ENCODE peak calls at places on chromosomes 7 and 10, in ten cellular contexts. W is left lung; C is fibroblast of lung; I is cardiac muscle cell; E is OCI-LY7; N is body of pancreas; Q is stomach; G is CD8-positive, alpha-beta T cell; V is WERI-Rb-1; J is pancreas. P is an unnamed sample.

GRCh38 chr7:13724631-13725566 is 264.6 kb downstream of the ETV1 start:
- DNase-seq in W (no peak), C (no peak), I (no peak), E (no peak), N (no peak), Q (no peak), G (no peak), V (no peak), J (no peak), P (no peak)

GRCh38 chr7:80154656-80155325 is 20.2 kb downstream of the GNAI1 start:
- DNase-seq in W (no peak), C (no peak), I (no peak), E (no peak), N (no peak), Q (no peak), G (no peak), V (no peak), J (no peak), P (no peak)

GRCh38 chr7:155998766-155999630 is 186.7 kb upstream of the SHH start:
- DNase-seq in W (peak; percentile 67), C (no peak), I (no peak), E (no peak), N (no peak), Q (no peak), G (no peak), V (no peak), J (no peak), P (no peak)

GRCh38 chr7:55191161-55191925 is 172.5 kb downstream of the EGFR start:
- DNase-seq in W (no peak), C (no peak), I (no peak), E (no peak), N (no peak), Q (no peak), G (no peak), V (no peak), J (no peak), P (no peak)

GRCh38 chr7:55369427-55369826 is 4.3 kb downstream of the LANCL2 start:
- DNase-seq in W (no peak), C (peak; percentile 94), I (no peak), E (no peak), N (no peak), Q (no peak), G (no peak), V (no peak), J (no peak), P (no peak)

GRCh38 chr10:56653289-56653688 is 292.2 kb upstream of the ZWINT start:
- DNase-seq in W (no peak), C (no peak), I (no peak), E (peak; percentile 46), N (no peak), Q (no peak), G (no peak), V (no peak), J (no peak), P (no peak)

GRCh38 chr7:135201350-135201749 is 10.0 kb downstream of the WDR91 start:
- DNase-seq in W (no peak), C (no peak), I (no peak), E (no peak), N (no peak), Q (no peak), G (no peak), V (no peak), J (no peak), P (no peak)

GRCh38 chr10:27481486-27481885 is 22.6 kb upstream of the RAB18 start:
- DNase-seq in W (no peak), C (no peak), I (no peak), E (no peak), N (no peak), Q (no peak), G (no peak), V (no peak), J (no peak), P (no peak)

GRCh38 chr10:23343591-23344225 is 889 bp downstream of the C10orf67 start:
- DNase-seq in W (peak; percentile 84), C (peak; percentile 58), I (peak; percentile 77), E (no peak), N (peak; percentile 68), Q (peak; percentile 52), G (no peak), V (peak; percentile 65), J (peak; percentile 34), P (no peak)

GRCh38 chr10:23342213-23342884 is 2.2 kb downstream of the C10orf67 start:
- DNase-seq in W (no peak), C (no peak), I (no peak), E (no peak), N (no peak), Q (no peak), G (no peak), V (no peak), J (no peak), P (no peak)

GRCh38 chr10:23341004-23341403 is 3.6 kb downstream of the C10orf67 start:
- DNase-seq in W (no peak), C (peak; percentile 8), I (no peak), E (no peak), N (no peak), Q (no peak), G (no peak), V (no peak), J (no peak), P (no peak)

GRCh38 chr10:23345861-23346260 is 1.3 kb upstream of the C10orf67 start:
- DNase-seq in W (no peak), C (peak; percentile 91), I (no peak), E (no peak), N (no peak), Q (no peak), G (no peak), V (no peak), J (no peak), P (no peak)

DNA sequence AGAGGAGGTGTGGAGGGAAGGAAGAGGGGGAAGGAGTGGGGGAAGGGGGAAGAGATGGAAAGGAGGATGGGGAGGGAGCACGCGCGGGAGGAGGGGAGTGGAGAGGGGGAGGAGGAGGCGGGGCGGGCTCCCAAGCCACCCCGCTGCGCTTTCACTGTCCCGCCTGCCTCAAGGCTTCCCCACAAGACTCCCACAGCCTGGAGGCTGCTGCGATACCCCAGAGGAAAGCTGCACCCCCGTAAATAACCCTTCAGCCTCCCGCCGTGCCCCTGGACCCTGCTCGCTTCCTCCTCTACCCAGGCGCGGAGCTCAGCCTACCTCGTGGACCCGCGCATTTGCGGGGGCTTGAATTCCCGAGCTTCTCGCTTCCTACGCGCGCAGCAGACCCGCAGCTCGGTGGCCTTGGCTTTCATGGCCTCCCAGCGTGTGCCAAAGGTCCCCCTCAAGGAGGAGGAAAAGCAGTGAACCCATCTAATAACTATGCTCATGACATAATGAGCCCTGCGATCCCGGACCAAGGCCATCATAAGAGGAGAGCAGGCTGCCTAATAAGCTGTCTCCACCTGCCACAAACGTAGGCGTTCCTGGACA is at the start of gene C10orf67:
- DNase-seq in W (peak; percentile 75), C (peak; percentile 63), I (peak; percentile 41), E (no peak), N (peak; percentile 23), Q (no peak), G (no peak), V (peak; percentile 47), J (no peak), P (peak; percentile 20)
- H3K27ac ChIP-seq in W (no peak within 1 kb of the TSS), C (peak within 1 kb of the TSS; percentile 47), I (no peak within 1 kb of the TSS), E (no peak within 1 kb of the TSS), N (no peak within 1 kb of the TSS), Q (no peak within 1 kb of the TSS), G (no peak within 1 kb of the TSS), V (peak within 1 kb of the TSS; percentile 66), J (no peak within 1 kb of the TSS), P (no peak within 1 kb of the TSS)

DNA sequence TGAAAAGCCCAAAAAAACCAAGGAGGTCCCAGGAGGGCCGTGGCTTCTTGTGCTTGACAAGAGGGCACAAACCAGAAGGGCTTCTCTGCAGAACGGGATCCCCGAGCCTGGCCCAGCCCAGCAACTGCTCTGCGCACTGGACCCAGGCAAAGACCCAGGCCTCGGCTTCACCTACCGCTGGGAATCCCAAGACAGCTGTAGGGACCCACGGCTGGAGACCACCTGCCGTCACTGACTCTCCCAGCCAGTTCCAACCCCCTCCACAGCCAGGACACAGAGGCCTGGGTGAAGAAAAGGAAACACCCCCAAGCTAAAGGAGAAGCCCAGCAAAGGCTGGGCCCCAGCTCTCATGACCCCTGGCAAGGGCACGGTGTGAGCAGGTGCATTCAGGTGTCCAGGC is 24.3 kb downstream of the PDGFA start:
- DNase-seq in W (peak; percentile 67), C (no peak), I (no peak), E (no peak), N (peak; percentile 9), Q (no peak), G (peak; percentile 2), V (no peak), J (no peak), P (peak; percentile 56)
- TF ChIP-seq CTCF in W (no peak), C (no peak), I (no peak), E (no peak), N (no peak), Q (no peak), G (no peak), V (no peak), J (no peak), P (no peak)

GRCh38 chr10:129951841-129952240 is 12.2 kb downstream of the EBF3 start:
- DNase-seq in W (no peak), C (no peak), I (no peak), E (no peak), N (no peak), Q (peak; percentile 0), G (no peak), V (no peak), J (no peak), P (no peak)

GRCh38 chr10:129949411-129950335 is 14.4 kb downstream of the EBF3 start:
- DNase-seq in W (no peak), C (no peak), I (peak; percentile 62), E (no peak), N (no peak), Q (peak; percentile 21), G (no peak), V (no peak), J (no peak), P (peak; percentile 74)

GRCh38 chr10:129952771-129953489 is 11.1 kb downstream of the EBF3 start:
- DNase-seq in W (no peak), C (no peak), I (no peak), E (no peak), N (no peak), Q (no peak), G (no peak), V (no peak), J (no peak), P (peak; percentile 25)

GRCh38 chr10:129950651-129951050 is 13.4 kb downstream of the EBF3 start:
- DNase-seq in W (no peak), C (no peak), I (no peak), E (no peak), N (no peak), Q (no peak), G (no peak), V (no peak), J (no peak), P (no peak)

DNA sequence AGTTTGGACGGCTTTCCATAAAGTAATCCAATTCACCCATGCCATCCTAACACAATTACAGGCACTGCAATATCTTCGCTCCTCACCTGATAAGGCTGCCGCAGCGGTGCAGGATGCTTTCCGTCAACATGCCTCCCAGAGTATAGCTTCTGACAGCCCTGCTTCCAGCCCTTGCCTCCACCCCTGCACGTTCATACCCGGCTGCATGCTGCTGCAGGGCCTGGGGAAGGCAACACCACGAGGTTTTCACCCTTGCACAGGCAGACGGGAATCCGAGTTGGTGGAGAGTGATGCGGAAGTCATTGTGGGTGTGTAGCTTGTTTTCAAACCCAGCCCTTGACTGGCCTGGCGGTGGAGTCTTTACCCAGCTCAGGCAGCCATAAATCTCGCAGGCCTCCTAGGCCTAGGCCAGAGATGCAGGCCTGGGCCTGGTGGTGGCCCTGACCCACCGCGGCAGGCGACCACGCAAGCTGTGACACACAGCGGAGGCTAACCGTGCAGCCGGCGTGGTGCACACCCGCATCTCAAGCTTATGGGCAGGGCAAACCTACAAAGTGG is 12.7 kb downstream of the EBF3 start:
- DNase-seq in W (no peak), C (no peak), I (no peak), E (no peak), N (no peak), Q (peak; percentile 16), G (no peak), V (no peak), J (no peak), P (peak; percentile 55)
- H3K4me3 ChIP-seq in W (no peak overlapping the region), C (no peak overlapping the region), I (no peak overlapping the region), E (no peak overlapping the region), N (no peak overlapping the region), Q (no peak overlapping the region), G (no peak overlapping the region), V (no peak overlapping the region), J (no peak overlapping the region), P (no peak overlapping the region)

GRCh38 chr10:62214364-62214874 is 54.2 kb downstream of the RTKN2 start:
- DNase-seq in W (no peak), C (no peak), I (no peak), E (no peak), N (no peak), Q (no peak), G (no peak), V (no peak), J (no peak), P (no peak)
- H3K27ac ChIP-seq in W (no peak overlapping the region), C (no peak overlapping the region), I (no peak overlapping the region), E (no peak overlapping the region), N (no peak overlapping the region), Q (no peak overlapping the region), G (no peak overlapping the region), V (no peak overlapping the region), J (no peak overlapping the region), P (no peak overlapping the region)